ENCODE peak calls at places on chromosomes 11 and 22, in eight cellular contexts. U is lung; V is GM06990; Y is heart right ventricle; B is right cardiac atrium; M is CD4-positive, CD25-positive, alpha-beta regulatory T cell; R is right lobe of liver; K is colonic mucosa. L is an unnamed sample.

GRCh38 chr11:86577663-86578636 is 94.5 kb downstream of the ME3 start:
- DNase-seq in M (no peak), K (peak; percentile 79), R (peak; percentile 53), Y (peak; percentile 65), V (no peak), B (peak; percentile 78), U (peak; percentile 53), L (peak; percentile 59)

GRCh38 chr11:40185793-40186192 is 1273.7 kb downstream of the LRRC4C start:
- DNase-seq in Y (no peak), U (no peak), R (no peak), M (no peak), V (no peak), K (no peak), B (no peak), L (no peak)

GRCh38 chr22:23786261-23786710 is 480 bp upstream of the SMARCB1 start:
- DNase-seq in M (no peak), Y (no peak), V (no peak), U (no peak), R (peak; percentile 75), K (no peak), B (no peak), L (no peak)

GRCh38 chr11:1167256-1167655 is 9.5 kb downstream of the MUC5AC start:
- DNase-seq in B (no peak), R (no peak), M (no peak), Y (no peak), V (no peak), K (no peak), U (no peak), L (no peak)

GRCh38 chr11:114197799-114198500 is 98.2 kb upstream of the NNMT start:
- DNase-seq in U (peak; percentile 82), B (peak; percentile 74), M (no peak), R (no peak), K (no peak), Y (peak; percentile 80), V (no peak), L (peak; percentile 80)

GRCh38 chr11:31628111-31628510 is 118.5 kb downstream of the ELP4 start:
- DNase-seq in R (no peak), Y (no peak), B (no peak), K (no peak), U (no peak), M (no peak), V (no peak), L (no peak)

GRCh38 chr22:48982321-48982905 is 845.3 kb downstream of the BRD1 start:
- DNase-seq in Y (no peak), M (no peak), B (no peak), U (no peak), K (no peak), V (no peak), R (no peak), L (no peak)

GRCh38 chr11:22371188-22371587 is 33.0 kb downstream of the SLC17A6 start:
- DNase-seq in Y (no peak), V (no peak), B (no peak), K (no peak), M (no peak), R (no peak), U (no peak), L (no peak)

GRCh38 chr22:39597236-39597869 is 26.8 kb downstream of the CACNA1I start:
- DNase-seq in V (no peak), B (no peak), M (no peak), R (no peak), K (no peak), Y (no peak), U (no peak), L (no peak)

GRCh38 chr11:394034-394857 is at the start of gene PKP3:
- DNase-seq in U (peak; percentile 88), K (peak; percentile 94), B (no peak), Y (no peak), R (no peak), V (no peak), M (no peak), L (peak; percentile 84)

GRCh38 chr22:40898850-40899357 is 37.0 kb upstream of the DNAJB7 start:
- DNase-seq in R (no peak), B (no peak), Y (no peak), U (no peak), M (no peak), K (no peak), V (peak; percentile 26), L (no peak)

GRCh38 chr22:45627489-45628233 is 44.0 kb upstream of the ATXN10 start:
- DNase-seq in Y (no peak), V (no peak), B (no peak), R (no peak), K (no peak), U (no peak), M (no peak), L (no peak)
- H3K4me3 ChIP-seq in Y (no peak overlapping the region), V (no peak overlapping the region), B (no peak overlapping the region), R (no peak overlapping the region), K (no peak overlapping the region), U (no peak overlapping the region), M (no peak overlapping the region), L (no peak overlapping the region)

GRCh38 chr22:21943571-21944448 is 8.8 kb downstream of the PPM1F start:
- DNase-seq in U (no peak), R (peak; percentile 85), M (no peak), Y (no peak), B (no peak), V (no peak), K (no peak), L (peak; percentile 53)

GRCh38 chr22:21947040-21948014 is 5.3 kb downstream of the PPM1F start:
- DNase-seq in U (no peak), B (no peak), M (no peak), R (no peak), V (no peak), K (no peak), Y (no peak), L (no peak)

GRCh38 chr22:21948390-21948789 is 4.3 kb downstream of the PPM1F start:
- DNase-seq in R (no peak), B (no peak), U (no peak), M (no peak), K (no peak), V (no peak), Y (no peak), L (no peak)

GRCh38 chr22:21945453-21946261 is 7.0 kb downstream of the PPM1F start:
- DNase-seq in M (no peak), K (no peak), U (no peak), V (no peak), Y (no peak), B (no peak), R (peak; percentile 80), L (no peak)

GRCh38 chr22:21946262-21946925 is 6.3 kb downstream of the PPM1F start:
- DNase-seq in R (no peak), U (no peak), Y (no peak), V (no peak), M (no peak), B (no peak), K (no peak), L (no peak)
- H3K27me3 ChIP-seq in R (no peaks in the 10 kb centered on the region), U (no peaks in the 10 kb centered on the region), Y (no peaks in the 10 kb centered on the region), V (no peaks in the 10 kb centered on the region), M (no peaks in the 10 kb centered on the region), B (no peaks in the 10 kb centered on the region), K (no peaks in the 10 kb centered on the region), L (no peaks in the 10 kb centered on the region)

DNA sequence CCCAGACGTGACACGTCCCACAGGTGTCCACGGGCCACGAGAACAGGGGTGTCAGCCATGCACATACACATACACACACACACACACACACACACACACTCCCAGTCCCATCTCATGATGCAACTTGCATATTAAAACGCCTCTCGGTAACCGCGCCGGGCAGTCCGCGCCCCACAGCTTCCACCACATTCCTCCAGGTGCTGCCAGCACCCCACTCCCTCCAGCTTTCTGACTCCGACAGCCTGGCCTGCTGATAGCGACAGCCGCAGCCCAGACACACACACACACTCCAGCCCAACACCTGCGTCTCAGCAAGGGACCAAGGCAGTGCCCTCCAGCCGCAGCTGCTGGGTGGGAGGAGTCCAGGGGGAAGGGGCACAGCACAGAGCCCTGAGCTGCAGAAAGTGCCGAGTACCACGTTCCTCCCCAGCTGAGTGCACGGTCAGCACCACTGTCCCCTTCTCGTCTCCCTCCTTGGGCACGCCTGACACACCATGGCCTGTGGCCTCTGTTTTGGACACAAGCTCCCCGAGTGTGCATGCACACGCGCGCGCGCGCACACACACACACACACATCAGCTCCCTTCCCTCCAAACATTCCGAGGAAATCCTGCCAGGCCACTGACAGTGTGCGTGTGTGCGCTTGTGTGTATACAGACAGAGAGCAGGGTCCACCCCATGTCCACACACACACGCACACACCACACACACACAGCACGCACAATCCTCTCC is 1.3 kb downstream of the ELFN2 start:
- DNase-seq in U (no peak), V (no peak), B (no peak), R (no peak), K (no peak), Y (no peak), M (no peak), L (no peak)
- H3K4me3 ChIP-seq in U (no peak overlapping the region), V (no peak overlapping the region), B (no peak overlapping the region), R (no peak overlapping the region), K (no peak overlapping the region), Y (no peak overlapping the region), M (no peak overlapping the region), L (no peak overlapping the region)

GRCh38 chr11:69816671-69817070 is 2.5 kb downstream of the FGF3 start:
- DNase-seq in V (no peak), K (no peak), M (no peak), B (no peak), R (no peak), U (no peak), Y (no peak), L (no peak)

GRCh38 chr11:69815973-69816372 is 3.2 kb downstream of the FGF3 start:
- DNase-seq in Y (no peak), R (no peak), M (no peak), U (no peak), B (no peak), V (no peak), K (no peak), L (no peak)

GRCh38 chr11:69814411-69814810 is 4.8 kb downstream of the FGF3 start:
- DNase-seq in Y (no peak), B (no peak), M (no peak), R (no peak), V (no peak), U (no peak), K (no peak), L (peak; percentile 39)

GRCh38 chr11:69813839-69814238 is 5.4 kb downstream of the FGF3 start:
- DNase-seq in R (no peak), U (no peak), B (no peak), M (no peak), K (no peak), V (no peak), Y (no peak), L (no peak)

DNA sequence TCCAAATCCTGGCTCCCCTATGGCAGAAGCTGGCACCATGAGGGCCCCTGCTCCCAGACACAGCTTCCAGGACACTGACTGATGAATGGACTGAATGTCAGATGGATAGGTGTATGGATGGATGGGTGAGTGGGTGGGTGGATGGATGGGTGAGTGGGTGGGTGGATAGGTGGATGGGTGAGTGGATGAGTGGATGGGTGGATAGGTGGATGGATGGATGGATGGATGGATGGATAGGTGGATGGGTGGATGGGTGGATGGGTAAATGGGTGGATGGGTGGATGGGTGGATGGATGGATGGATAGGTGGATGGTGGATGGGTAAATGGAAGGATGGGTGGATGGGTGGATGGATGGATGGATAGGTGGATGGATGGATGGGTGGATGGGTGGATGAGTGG is 4.3 kb downstream of the FGF3 start:
- DNase-seq in M (no peak), R (no peak), U (no peak), K (no peak), B (no peak), Y (no peak), V (no peak), L (no peak)
- H3K27me3 ChIP-seq in M (no peaks in the 10 kb centered on the region), R (peaks cover 5% of the 10 kb centered on the region), U (peaks cover 49% of the 10 kb centered on the region), K (peaks cover 42% of the 10 kb centered on the region), B (no peaks in the 10 kb centered on the region), Y (peaks cover 75% of the 10 kb centered on the region), V (no peaks in the 10 kb centered on the region), L (no peaks in the 10 kb centered on the region)